ENCODE peak calls at places on chromosome 12, in nine cellular contexts. K, R, N, O, T, I, A, L and Y are unnamed samples.

GRCh38 chr12:96034631-96035282 is 630 bp downstream of the LTA4H start:
- DNase-seq in K (peak; percentile 50), R (no peak), N (no peak), O (peak; percentile 43), T (peak; percentile 32), I (peak; percentile 14), A (no peak), L (peak; percentile 52), Y (no peak)

GRCh38 chr12:119802472-119802871 is 74.6 kb downstream of the CIT start:
- DNase-seq in K (no peak), R (no peak), N (no peak), O (peak; percentile 75), T (no peak), I (no peak), A (no peak), L (no peak), Y (peak; percentile 52)

GRCh38 chr12:724194-724855 is 28.1 kb upstream of the WNK1 start:
- DNase-seq in K (no peak), R (no peak), N (no peak), O (peak; percentile 11), T (no peak), I (no peak), A (no peak), L (no peak), Y (no peak)

GRCh38 chr12:27185234-27186045 is 58.6 kb upstream of the STK38L start:
- DNase-seq in K (no peak), R (peak; percentile 72), N (no peak), O (peak; percentile 91), T (no peak), I (peak; percentile 97), A (no peak), L (peak; percentile 56), Y (peak; percentile 29)

GRCh38 chr12:104457746-104458644 is 1.2 kb downstream of the CHST11 start:
- DNase-seq in K (peak; percentile 74), R (peak; percentile 68), N (no peak), O (no peak), T (peak; percentile 73), I (no peak), A (no peak), L (peak; percentile 25), Y (no peak)

GRCh38 chr12:89497467-89497866 is 27.1 kb downstream of the GALNT4 start:
- DNase-seq in K (no peak), R (no peak), N (no peak), O (peak; percentile 23), T (no peak), I (no peak), A (no peak), L (peak; percentile 36), Y (no peak)

GRCh38 chr12:21818627-21819026 is 44.1 kb upstream of the KCNJ8 start:
- DNase-seq in K (no peak), R (no peak), N (no peak), O (peak; percentile 29), T (no peak), I (peak; percentile 43), A (no peak), L (no peak), Y (peak; percentile 60)

GRCh38 chr12:30154996-30155730 is 371.4 kb upstream of the TMTC1 start:
- DNase-seq in K (no peak), R (no peak), N (no peak), O (peak; percentile 61), T (no peak), I (peak; percentile 74), A (no peak), L (no peak), Y (no peak)

GRCh38 chr12:111027431-111027830 is 107.1 kb upstream of the MYL2 start:
- DNase-seq in K (no peak), R (no peak), N (no peak), O (no peak), T (no peak), I (no peak), A (no peak), L (no peak), Y (no peak)

GRCh38 chr12:111022386-111022785 is 102.0 kb upstream of the MYL2 start:
- DNase-seq in K (no peak), R (no peak), N (no peak), O (no peak), T (no peak), I (no peak), A (peak; percentile 10), L (no peak), Y (no peak)

GRCh38 chr12:111025301-111025700 is 104.9 kb upstream of the MYL2 start:
- DNase-seq in K (no peak), R (no peak), N (no peak), O (no peak), T (no peak), I (no peak), A (no peak), L (no peak), Y (no peak)

GRCh38 chr12:111025792-111026430 is 105.5 kb upstream of the MYL2 start:
- DNase-seq in K (no peak), R (no peak), N (no peak), O (no peak), T (no peak), I (no peak), A (no peak), L (no peak), Y (no peak)

GRCh38 chr12:111024205-111024794 is 103.9 kb upstream of the MYL2 start:
- DNase-seq in K (peak; percentile 59), R (peak; percentile 34), N (no peak), O (peak; percentile 45), T (peak; percentile 74), I (peak; percentile 26), A (no peak), L (peak; percentile 30), Y (no peak)
- TF ChIP-seq CTCF in K (peak; percentile 25), R (peak; percentile 88), N (peak; percentile 68), O (peak; percentile 83), T (peak; percentile 95), I (peak; percentile 86), A (peak; percentile 95), L (peak; percentile 67), Y (peak; percentile 50)

DNA sequence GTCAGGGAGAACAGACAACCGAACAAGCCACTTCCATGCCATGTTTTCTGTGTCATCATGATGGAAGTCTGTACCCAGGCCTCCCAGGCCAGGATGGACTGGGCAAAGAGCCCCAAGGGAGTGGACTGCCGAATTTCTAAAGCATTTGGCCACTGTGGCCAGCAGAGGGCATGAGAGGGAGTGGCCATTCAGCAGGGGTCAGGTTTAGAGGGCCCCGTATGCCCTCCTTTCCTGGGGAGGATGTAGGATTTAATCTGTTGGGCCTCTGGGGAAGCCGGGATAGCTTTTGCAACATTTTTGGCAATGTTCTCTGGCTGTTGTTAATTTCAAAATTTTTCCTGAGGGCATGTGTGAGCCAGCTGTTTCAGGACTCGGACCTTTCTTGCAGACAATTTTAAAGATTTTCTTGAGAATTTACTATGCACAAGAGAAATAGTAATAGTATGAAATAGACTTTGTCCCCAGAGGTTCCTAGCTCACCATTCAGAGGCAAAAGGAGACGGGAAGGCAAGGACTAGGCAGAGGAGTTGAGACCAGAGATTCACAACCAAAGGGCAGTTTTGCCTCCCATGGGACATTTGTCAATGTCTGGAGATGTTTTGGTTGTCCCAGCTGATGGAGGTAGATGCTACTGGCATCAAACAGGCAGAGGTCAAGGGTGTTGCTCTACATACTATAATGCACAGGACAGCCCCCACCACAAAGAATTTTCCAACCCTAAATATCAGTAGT is 18.0 kb downstream of the ACACB start:
- DNase-seq in K (no peak), R (no peak), N (no peak), O (peak; percentile 84), T (no peak), I (no peak), A (no peak), L (no peak), Y (peak; percentile 67)
- TF ChIP-seq CTCF in K (no peak), R (peak; percentile 56), N (peak; percentile 57), O (peak; percentile 75), T (peak; percentile 70), I (peak; percentile 75), A (peak; percentile 68), L (peak; percentile 45), Y (peak; percentile 73)

GRCh38 chr12:124321556-124322270 is 26.8 kb downstream of the RFLNA start:
- DNase-seq in K (no peak), R (no peak), N (no peak), O (peak; percentile 29), T (no peak), I (peak; percentile 25), A (no peak), L (no peak), Y (no peak)

GRCh38 chr12:124321040-124321481 is 26.2 kb downstream of the RFLNA start:
- DNase-seq in K (peak; percentile 85), R (peak; percentile 60), N (no peak), O (peak; percentile 65), T (peak; percentile 47), I (peak; percentile 57), A (no peak), L (peak; percentile 59), Y (no peak)

GRCh38 chr12:124318336-124319020 is 23.6 kb downstream of the RFLNA start:
- DNase-seq in K (no peak), R (no peak), N (no peak), O (no peak), T (no peak), I (no peak), A (no peak), L (no peak), Y (no peak)

GRCh38 chr12:124317400-124317799 is 22.5 kb downstream of the RFLNA start:
- DNase-seq in K (no peak), R (no peak), N (no peak), O (no peak), T (no peak), I (no peak), A (no peak), L (no peak), Y (no peak)

DNA sequence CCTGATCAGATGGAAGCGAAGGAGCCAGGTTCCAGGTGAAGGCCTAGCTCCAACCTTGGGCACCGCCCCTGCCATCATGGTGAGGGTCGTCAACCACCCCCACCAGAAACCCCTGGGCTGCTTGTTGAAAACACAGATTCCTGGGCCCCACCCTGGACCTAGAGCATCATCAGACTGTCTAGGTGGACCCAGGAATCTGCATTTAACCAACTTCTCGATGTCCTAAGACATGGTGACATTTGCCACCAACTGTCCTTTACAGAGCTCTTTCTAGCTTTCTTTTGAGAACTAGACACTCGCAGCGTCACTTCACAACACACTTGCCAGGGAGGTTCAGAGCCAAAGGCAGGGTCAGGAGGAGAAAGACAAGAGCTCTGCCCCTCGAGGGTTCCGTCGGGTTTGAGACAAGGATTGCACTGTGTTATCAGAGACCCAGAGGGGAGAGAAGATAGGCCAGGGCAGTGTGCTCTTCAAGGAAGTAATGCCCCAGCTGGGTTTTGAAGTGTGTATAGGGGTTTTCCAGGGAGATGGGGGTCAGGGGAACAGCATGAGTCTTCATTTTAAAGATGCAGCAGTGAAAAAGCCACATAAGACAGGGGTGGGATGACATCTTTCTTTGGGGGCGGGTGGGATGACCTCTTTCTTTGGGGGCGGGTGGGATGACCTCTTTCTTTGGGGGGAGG is 24.6 kb downstream of the RFLNA start:
- DNase-seq in K (no peak), R (no peak), N (no peak), O (no peak), T (no peak), I (no peak), A (no peak), L (no peak), Y (no peak)
- TF ChIP-seq CTCF in K (no peak), R (no peak), N (no peak), O (no peak), T (no peak), I (no peak), A (no peak), L (no peak), Y (no peak)

GRCh38 chr12:6489449-6489848 is 3.6 kb downstream of the MRPL51 start:
- DNase-seq in K (no peak), R (no peak), N (no peak), O (peak; percentile 5), T (no peak), I (no peak), A (no peak), L (no peak), Y (no peak)

GRCh38 chr12:6492838-6493579 is at the start of gene MRPL51:
- DNase-seq in K (peak; percentile 98), R (peak; percentile 96), N (peak; percentile 51), O (peak; percentile 97), T (peak; percentile 97), I (peak; percentile 94), A (peak; percentile 96), L (peak; percentile 94), Y (peak; percentile 83)

GRCh38 chr12:6494968-6495367 is 1.1 kb downstream of the NCAPD2 start:
- DNase-seq in K (no peak), R (no peak), N (no peak), O (no peak), T (peak; percentile 28), I (no peak), A (no peak), L (no peak), Y (no peak)

GRCh38 chr12:6493580-6494350 is at the start of gene NCAPD2:
- DNase-seq in K (peak; percentile 98), R (peak; percentile 97), N (peak; percentile 55), O (peak; percentile 96), T (peak; percentile 98), I (peak; percentile 97), A (peak; percentile 95), L (peak; percentile 98), Y (peak; percentile 85)

GRCh38 chr12:6494351-6494743 is 445 bp downstream of the NCAPD2 start:
- DNase-seq in K (no peak), R (no peak), N (no peak), O (no peak), T (no peak), I (peak; percentile 10), A (no peak), L (no peak), Y (no peak)
- TF ChIP-seq CTCF in K (no peak), R (no peak), N (no peak), O (no peak), T (peak; percentile 69), I (peak; percentile 43), A (no peak), L (peak; percentile 12), Y (no peak)